ENCODE peak calls at places on chromosomes 1 and 21, in six cellular contexts. A, Q, W, B, H and R are unnamed samples.

GRCh38 chr1:1196431-1197187 is 9.8 kb downstream of the TNFRSF18 start:
- DNase-seq in A (no peak), Q (peak; percentile 4), W (peak; percentile 37), B (no peak), H (no peak), R (no peak)

GRCh38 chr21:26388731-26389231 is 184.3 kb downstream of the CYYR1 start:
- DNase-seq in W (no peak), Q (no peak), B (no peak), H (peak; percentile 38), A (no peak), R (peak; percentile 22)

GRCh38 chr1:58911841-58912553 is 128.2 kb upstream of the JUN start:
- DNase-seq in W (no peak), H (no peak), Q (no peak), A (no peak), B (no peak), R (no peak)

GRCh38 chr1:159949123-159949522 is 3.7 kb upstream of the IGSF9 start:
- DNase-seq in H (no peak), B (peak; percentile 21), A (no peak), Q (no peak), W (no peak), R (no peak)

GRCh38 chr1:145955436-145955835 is 2.4 kb downstream of the LIX1L start:
- DNase-seq in B (no peak), W (no peak), Q (no peak), H (no peak), A (no peak), R (no peak)

GRCh38 chr1:186958520-186958919 is 129.8 kb downstream of the PLA2G4A start:
- DNase-seq in B (no peak), H (peak; percentile 91), A (peak; percentile 18), W (no peak), Q (no peak), R (no peak)

GRCh38 chr1:27556781-27557595 is 47.0 kb downstream of the AHDC1 start:
- DNase-seq in A (peak; percentile 96), Q (peak; percentile 93), W (peak; percentile 97), B (peak; percentile 99), H (peak; percentile 92), R (peak; percentile 91)

GRCh38 chr1:59580257-59580656 is 234.5 kb upstream of the HOOK1 start:
- DNase-seq in Q (no peak), H (no peak), B (no peak), A (no peak), W (no peak), R (no peak)

GRCh38 chr1:8182034-8182761 is 135.7 kb upstream of the SLC45A1 start:
- DNase-seq in B (no peak), A (no peak), Q (no peak), H (peak; percentile 50), W (no peak), R (peak; percentile 26)

GRCh38 chr1:54268714-54269297 is 68.8 kb downstream of the MRPL37 start:
- DNase-seq in B (no peak), A (no peak), Q (no peak), H (no peak), W (no peak), R (no peak)

GRCh38 chr1:165069829-165070228 is 286.7 kb downstream of the LMX1A start:
- DNase-seq in Q (no peak), B (no peak), A (no peak), W (no peak), H (no peak), R (no peak)

GRCh38 chr1:218760601-218761570 is 412.8 kb upstream of the LYPLAL1 start:
- DNase-seq in Q (no peak), W (no peak), B (no peak), A (no peak), H (peak; percentile 54), R (no peak)

GRCh38 chr1:18761948-18762905 is 97.2 kb downstream of the TAS1R2 start:
- DNase-seq in A (no peak), H (no peak), Q (no peak), B (peak; percentile 46), W (no peak), R (peak; percentile 12)

GRCh38 chr1:169049258-169049936 is 57.1 kb upstream of the ATP1B1 start:
- DNase-seq in H (no peak), B (no peak), A (no peak), Q (no peak), W (no peak), R (no peak)

GRCh38 chr1:26373281-26373680 is 731 bp upstream of the ZNF683 start:
- DNase-seq in A (no peak), W (no peak), Q (no peak), B (no peak), H (no peak), R (no peak)

GRCh38 chr1:167720965-167721616 is 691 bp upstream of the MPZL1 start:
- DNase-seq in A (peak; percentile 48), B (no peak), Q (no peak), H (peak; percentile 68), W (peak; percentile 58), R (peak; percentile 31)

GRCh38 chr1:28735961-28736449 is 735 bp upstream of the YTHDF2 start:
- DNase-seq in A (no peak), H (no peak), W (no peak), Q (no peak), B (no peak), R (no peak)

GRCh38 chr1:81233591-81233990 is 567.1 kb upstream of the ADGRL2 start:
- DNase-seq in W (no peak), H (no peak), B (no peak), Q (no peak), A (no peak), R (no peak)

GRCh38 chr1:81230983-81231728 is 569.6 kb upstream of the ADGRL2 start:
- DNase-seq in A (no peak), B (no peak), W (no peak), H (peak; percentile 2), Q (no peak), R (no peak)

GRCh38 chr1:81234237-81234636 is 566.5 kb upstream of the ADGRL2 start:
- DNase-seq in W (no peak), Q (no peak), A (no peak), B (no peak), H (no peak), R (no peak)

GRCh38 chr1:81232505-81232904 is 568.2 kb upstream of the ADGRL2 start:
- DNase-seq in Q (no peak), H (no peak), B (no peak), A (no peak), W (no peak), R (no peak)

GRCh38 chr1:81231729-81232038 is 569.0 kb upstream of the ADGRL2 start:
- DNase-seq in Q (no peak), H (peak; percentile 11), W (no peak), A (no peak), B (no peak), R (peak; percentile 5)
- H3K4me3 ChIP-seq in Q (no peak overlapping the region), H (no peak overlapping the region), W (peak overlapping the region; percentile 13), A (no peak overlapping the region), B (no peak overlapping the region), R (no peak overlapping the region)

DNA sequence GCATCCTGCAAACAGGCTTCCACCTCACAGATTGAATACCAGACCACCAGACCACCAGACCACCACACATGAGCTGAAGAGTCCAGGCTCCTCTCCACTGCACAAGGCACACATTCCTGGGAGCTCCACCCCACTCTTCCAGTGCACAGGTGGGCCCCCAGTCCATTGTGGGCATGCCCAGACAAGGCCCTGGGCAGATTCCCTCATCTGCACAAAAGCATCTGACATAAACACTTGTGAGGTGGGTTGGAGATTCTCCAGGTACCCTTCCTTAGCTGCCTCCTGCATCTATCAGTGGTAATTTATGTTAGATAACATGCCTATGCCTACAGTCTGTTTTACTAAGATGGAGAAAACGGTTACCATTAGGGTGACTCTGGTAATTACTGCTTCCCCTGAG is 11.6 kb upstream of the CTBS start:
- DNase-seq in W (no peak), Q (no peak), B (no peak), A (no peak), H (no peak), R (no peak)
- H3K4me3 ChIP-seq in W (no peak overlapping the region), Q (no peak overlapping the region), B (no peak overlapping the region), A (no peak overlapping the region), H (no peak overlapping the region), R (no peak overlapping the region)

GRCh38 chr1:81802601-81803422 is 2.1 kb downstream of the ADGRL2 start:
- DNase-seq in A (no peak), W (peak; percentile 90), H (peak; percentile 33), B (peak; percentile 85), Q (peak; percentile 69), R (no peak)

GRCh38 chr1:81799939-81800740 is 594 bp upstream of the ADGRL2 start:
- DNase-seq in B (peak; percentile 77), W (peak; percentile 73), H (peak; percentile 66), A (no peak), Q (peak; percentile 54), R (peak; percentile 49)

GRCh38 chr1:81801032-81801833 is 499 bp downstream of the ADGRL2 start:
- DNase-seq in B (peak; percentile 90), H (peak; percentile 88), Q (peak; percentile 72), A (no peak), W (peak; percentile 88), R (peak; percentile 86)

GRCh38 chr1:81801834-81802531 is 1.2 kb downstream of the ADGRL2 start:
- DNase-seq in H (peak; percentile 40), W (peak; percentile 67), B (peak; percentile 66), A (no peak), Q (peak; percentile 23), R (no peak)

GRCh38 chr1:81800741-81801031 is at the start of gene ADGRL2:
- DNase-seq in H (no peak), W (peak; percentile 84), A (no peak), Q (no peak), B (no peak), R (no peak)
- H3K4me3 ChIP-seq in H (peak within 1 kb of the TSS; percentile 55), W (peak within 1 kb of the TSS; percentile 86), A (peak within 1 kb of the TSS; percentile 39), Q (peak within 1 kb of the TSS; percentile 79), B (peak within 1 kb of the TSS; percentile 93), R (peak within 1 kb of the TSS; percentile 92)

GRCh38 chr1:110635434-110635833 is 29.3 kb upstream of the KCNA2 start:
- DNase-seq in A (no peak), W (no peak), Q (no peak), H (no peak), B (no peak), R (no peak)

GRCh38 chr1:110637475-110637874 is 31.3 kb upstream of the KCNA2 start:
- DNase-seq in H (no peak), B (no peak), W (no peak), Q (no peak), A (no peak), R (no peak)

GRCh38 chr1:110638062-110638461 is 31.9 kb upstream of the KCNA2 start:
- DNase-seq in B (no peak), W (no peak), Q (no peak), H (no peak), A (no peak), R (no peak)

GRCh38 chr1:110634455-110635281 is 28.5 kb upstream of the KCNA2 start:
- DNase-seq in B (peak; percentile 80), A (no peak), W (peak; percentile 94), Q (peak; percentile 74), H (peak; percentile 76), R (no peak)

DNA sequence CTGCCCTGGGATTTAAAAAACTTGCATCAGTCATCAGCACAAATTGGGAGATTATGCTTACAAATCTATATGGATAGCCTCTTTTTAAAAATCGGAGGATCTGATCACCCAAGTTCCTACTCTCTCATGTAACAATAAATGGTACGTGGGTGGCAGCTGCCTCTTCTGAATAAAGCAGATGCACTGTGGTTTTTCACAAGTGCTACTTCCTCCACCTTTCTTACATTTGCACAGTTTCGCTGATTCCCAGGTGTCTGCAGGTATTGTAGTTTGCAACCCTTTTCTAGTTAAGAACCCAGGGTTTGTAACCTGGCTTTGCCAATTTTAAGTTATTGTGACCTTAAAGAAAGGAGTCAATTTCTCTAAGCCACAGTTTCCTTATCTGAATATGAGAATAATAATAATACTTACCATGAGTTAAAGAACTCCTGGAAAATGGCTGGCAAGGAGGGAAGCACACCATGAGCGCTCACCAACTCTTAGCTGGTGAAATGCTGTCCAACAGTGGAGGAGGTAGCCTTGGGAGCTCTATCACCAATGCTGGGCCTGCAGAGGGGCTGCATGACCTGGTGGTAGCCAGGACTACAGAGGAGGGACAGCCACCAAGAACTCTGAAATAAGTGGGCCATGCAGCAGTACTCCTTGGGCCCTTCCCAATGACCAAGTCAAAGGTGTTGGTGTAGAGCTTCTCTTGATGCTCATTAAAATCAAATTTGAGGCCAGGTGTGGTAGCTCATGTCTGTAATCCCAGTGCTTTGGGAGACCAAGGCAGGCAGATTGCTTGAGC is 30.2 kb upstream of the KCNA2 start:
- DNase-seq in H (no peak), Q (no peak), B (no peak), A (no peak), W (no peak), R (no peak)
- H3K4me3 ChIP-seq in H (no peak overlapping the region), Q (no peak overlapping the region), B (no peak overlapping the region), A (no peak overlapping the region), W (no peak overlapping the region), R (no peak overlapping the region)